ENCODE peak calls at places on chromosome 10, in five cellular contexts. H is thoracic aorta, N is left colon, U is T-cell, P is fibroblast of the conjunctiva. K is an unnamed sample.

GRCh38 chr10:24344279-24344678 is 135.3 kb downstream of the KIAA1217 start:
- DNase-seq in H (no peak), N (no peak), U (no peak), P (peak), K (peak)

GRCh38 chr10:10330481-10330880 is 687.2 kb upstream of the CELF2 start:
- DNase-seq in H (no peak), N (no peak), U (no peak), P (peak), K (peak)

GRCh38 chr10:59177031-59177861 is 803 bp downstream of the PHYHIPL start:
- DNase-seq in H (no peak), N (no peak), U (no peak), P (peak), K (peak)

GRCh38 chr10:7417103-7417623 is 6.3 kb upstream of the SFMBT2 start:
- DNase-seq in H (no peak), N (no peak), U (no peak), P (peak), K (peak)

GRCh38 chr10:110852255-110852896 is 19.4 kb upstream of the PDCD4 start:
- DNase-seq in H (no peak), N (no peak), U (no peak), P (no peak), K (no peak)

GRCh38 chr10:104045151-104046089 is 40.3 kb downstream of the COL17A1 start:
- DNase-seq in H (no peak), N (peak), U (no peak), P (peak), K (peak)

GRCh38 chr10:97031459-97031858 is 154.3 kb downstream of the SLIT1 start:
- DNase-seq in H (no peak), N (no peak), U (no peak), P (no peak), K (no peak)

GRCh38 chr10:132440791-132441565 is 44.0 kb downstream of the PWWP2B start:
- DNase-seq in H (no peak), N (no peak), U (no peak), P (no peak), K (no peak)

GRCh38 chr10:8628351-8628750 is 573.9 kb downstream of the GATA3 start:
- DNase-seq in H (no peak), N (no peak), U (no peak), P (no peak), K (no peak)